ENCODE peak calls at places on chromosomes 7 and 10, in five cellular contexts. U is NCI-H146, R is osteoblast, W is SW480, P is sigmoid colon. X is an unnamed sample.

GRCh38 chr10:4242561-4243035 is 457.6 kb upstream of the KLF6 start:
- DNase-seq in U (no peak), R (no peak), W (peak; percentile 48), P (peak; percentile 68), X (no peak)

GRCh38 chr10:96556003-96556402 is 30.8 kb downstream of the TM9SF3 start:
- DNase-seq in U (peak; percentile 11), R (no peak), W (peak; percentile 23), P (no peak), X (no peak)

GRCh38 chr10:71125749-71126107 is 86.6 kb upstream of the UNC5B start:
- DNase-seq in U (no peak), R (no peak), W (no peak), P (no peak), X (no peak)

GRCh38 chr7:94088560-94088959 is 84.4 kb upstream of the BET1 start:
- DNase-seq in U (no peak), R (no peak), W (no peak), P (no peak), X (no peak)

GRCh38 chr7:22121702-22122474 is 176.2 kb upstream of the CDCA7L start:
- DNase-seq in U (no peak), R (no peak), W (no peak), P (no peak), X (no peak)

GRCh38 chr10:7890802-7891201 is 72.5 kb downstream of the TAF3 start:
- DNase-seq in U (no peak), R (no peak), W (no peak), P (no peak), X (no peak)

GRCh38 chr7:67788689-67789088 is 792.1 kb downstream of the TYW1 start:
- DNase-seq in U (no peak), R (no peak), W (no peak), P (no peak), X (no peak)

GRCh38 chr10:11655839-11656238 is 44.4 kb upstream of the USP6NL start:
- DNase-seq in U (no peak), R (no peak), W (no peak), P (no peak), X (no peak)

GRCh38 chr10:77586719-77587423 is 50.7 kb downstream of the KCNMA1 start:
- DNase-seq in U (no peak), R (peak; percentile 96), W (no peak), P (peak; percentile 95), X (no peak)

X was measured in stimulated activated CD4-positive, alpha-beta T cell treated with anti-CD3 and anti-CD28 coated beads, Interleukin-4, amount 100 ng/mL, for 1 hour.